ENCODE peak calls at places on chromosomes 11 and 22, in four cellular contexts. One of them, this sample, is unnamed.

GRCh38 chr22:31637375-31637937 is 24.6 kb downstream of the PISD start:
- DNase-seq in cardiac fibroblast: peak; percentile 38
- DNase-seq in HL-60: peak; percentile 71
- DNase-seq in HT-29: no peak
- DNase-seq in this sample: no peak

GRCh38 chr11:31804439-31805036 is 6.6 kb downstream of the PAX6 start:
- DNase-seq in HL-60: no peak
- DNase-seq in HT-29: no peak
- DNase-seq in cardiac fibroblast: no peak
- DNase-seq in this sample: peak; percentile 62

GRCh38 chr11:121497176-121497995 is 44.6 kb upstream of the SORL1-AS1 start:
- DNase-seq in cardiac fibroblast: no peak
- DNase-seq in HL-60: no peak
- DNase-seq in HT-29: no peak
- DNase-seq in this sample: peak; percentile 58

GRCh38 chr11:128476729-128477128 is 110.6 kb downstream of the ETS1 start:
- DNase-seq in HT-29: no peak
- DNase-seq in HL-60: no peak
- DNase-seq in cardiac fibroblast: no peak
- DNase-seq in this sample: no peak

GRCh38 chr11:9143726-9144125 is 52.3 kb upstream of the SCUBE2 start:
- DNase-seq in HT-29: no peak
- DNase-seq in HL-60: no peak
- DNase-seq in cardiac fibroblast: no peak
- DNase-seq in this sample: no peak

GRCh38 chr11:11963842-11964773 is 44.3 kb downstream of the DKK3 start:
- DNase-seq in HT-29: no peak
- DNase-seq in cardiac fibroblast: no peak
- DNase-seq in HL-60: no peak
- DNase-seq in this sample: no peak

GRCh38 chr11:22343411-22344032 is 5.3 kb downstream of the SLC17A6 start:
- DNase-seq in HT-29: no peak
- DNase-seq in HL-60: no peak
- DNase-seq in cardiac fibroblast: no peak
- DNase-seq in this sample: no peak

GRCh38 chr11:1943576-1943975 is 3.6 kb upstream of the MRPL23 start:
- DNase-seq in cardiac fibroblast: no peak
- DNase-seq in HL-60: no peak
- DNase-seq in HT-29: no peak
- DNase-seq in this sample: no peak

GRCh38 chr11:61974766-61975631 is 7.6 kb upstream of the FTH1 start:
- DNase-seq in HL-60: no peak
- DNase-seq in HT-29: peak; percentile 61
- DNase-seq in cardiac fibroblast: peak; percentile 62
- DNase-seq in this sample: no peak

GRCh38 chr22:38564669-38565068 is 5.3 kb downstream of the DMC1 start:
- DNase-seq in HT-29: no peak
- DNase-seq in cardiac fibroblast: peak; percentile 12
- DNase-seq in HL-60: no peak
- DNase-seq in this sample: no peak

GRCh38 chr22:28402539-28402938 is 277.1 kb downstream of the TTC28 start:
- DNase-seq in HT-29: no peak
- DNase-seq in cardiac fibroblast: no peak
- DNase-seq in HL-60: no peak
- DNase-seq in this sample: no peak

GRCh38 chr11:64340671-64341335 is 799 bp downstream of the CCDC88B start:
- DNase-seq in cardiac fibroblast: no peak
- DNase-seq in HL-60: peak; percentile 94
- DNase-seq in HT-29: no peak
- DNase-seq in this sample: no peak

GRCh38 chr22:38925571-38926041 is 31.8 kb upstream of the APOBEC3A start:
- DNase-seq in HT-29: no peak
- DNase-seq in cardiac fibroblast: peak; percentile 37
- DNase-seq in HL-60: no peak
- DNase-seq in this sample: no peak

GRCh38 chr11:77127969-77128691 is at the start of gene MYO7A:
- DNase-seq in HT-29: no peak
- DNase-seq in cardiac fibroblast: no peak
- DNase-seq in HL-60: no peak
- DNase-seq in this sample: no peak

GRCh38 chr22:40668611-40669390 is 10.5 kb upstream of the MCHR1 start:
- DNase-seq in HT-29: no peak
- DNase-seq in cardiac fibroblast: peak; percentile 72
- DNase-seq in HL-60: no peak
- DNase-seq in this sample: no peak

GRCh38 chr11:9972917-9973504 is 309.1 kb downstream of the SWAP70 start:
- DNase-seq in HT-29: peak; percentile 77
- DNase-seq in HL-60: peak; percentile 11
- DNase-seq in cardiac fibroblast: peak; percentile 81
- DNase-seq in this sample: peak; percentile 68

GRCh38 chr11:15327786-15328231 is 213.1 kb downstream of the INSC start:
- DNase-seq in HT-29: peak; percentile 82
- DNase-seq in cardiac fibroblast: peak; percentile 44
- DNase-seq in HL-60: peak; percentile 20
- DNase-seq in this sample: peak; percentile 77

GRCh38 chr11:8248786-8249185 is 14.9 kb downstream of the LMO1 start:
- DNase-seq in cardiac fibroblast: no peak
- DNase-seq in HT-29: no peak
- DNase-seq in HL-60: no peak
- DNase-seq in this sample: no peak

GRCh38 chr11:8061555-8062428 is 19.2 kb upstream of the TUB start:
- DNase-seq in HL-60: no peak
- DNase-seq in HT-29: no peak
- DNase-seq in cardiac fibroblast: no peak
- DNase-seq in this sample: no peak

GRCh38 chr11:67355023-67355793 is 1.9 kb upstream of the POLD4 start:
- DNase-seq in cardiac fibroblast: no peak
- DNase-seq in HT-29: no peak
- DNase-seq in HL-60: no peak
- DNase-seq in this sample: no peak

GRCh38 chr11:36288442-36289225 is 590 bp downstream of the COMMD9 start:
- DNase-seq in HL-60: no peak
- DNase-seq in cardiac fibroblast: no peak
- DNase-seq in HT-29: peak; percentile 26
- DNase-seq in this sample: no peak

GRCh38 chr11:78292109-78292803 is 103.5 kb downstream of the USP35 start:
- DNase-seq in HT-29: no peak
- DNase-seq in cardiac fibroblast: no peak
- DNase-seq in HL-60: peak; percentile 84
- DNase-seq in this sample: no peak

GRCh38 chr11:118128310-118128709 is 24.3 kb downstream of the SCN4B start:
- DNase-seq in cardiac fibroblast: no peak
- DNase-seq in HL-60: no peak
- DNase-seq in HT-29: no peak
- DNase-seq in this sample: no peak

GRCh38 chr11:62930157-62930556 is 9.0 kb upstream of the CHRM1 start:
- DNase-seq in HT-29: no peak
- DNase-seq in cardiac fibroblast: no peak
- DNase-seq in HL-60: no peak
- DNase-seq in this sample: no peak

This sample was measured in A673.